ENCODE peak calls at places on chromosomes 11 and 22, in six cellular contexts. G is CD8-positive, alpha-beta T cell; Q is mesendoderm; J is NCI-H1092 treated with DMSO at 0.1 percent for 48 hours; E is substantia nigra; S is H9. Y is an unnamed sample.

GRCh38 chr11:1206391-1207271 is 16.2 kb upstream of the MUC5B start:
- DNase-seq in G (no peak), Q (no peak), J (no peak), E (no peak), S (peak), Y (no peak)

GRCh38 chr11:69931994-69932910 is 113.0 kb upstream of the FGF3 start:
- DNase-seq in G (no peak), Q (no peak), J (no peak), E (no peak), S (no peak), Y (peak)

GRCh38 chr11:20160425-20161229 is at the start of gene DBX1:
- DNase-seq in G (no peak), Q (no peak), J (no peak), E (no peak), S (no peak), Y (peak)

GRCh38 chr22:30435674-30436126 is 10.1 kb downstream of the MTFP1 start:
- DNase-seq in G (peak), Q (no peak), J (no peak), E (no peak), S (no peak), Y (no peak)

GRCh38 chr22:23836281-23836680 is 2.5 kb downstream of the DERL3 start:
- DNase-seq in G (no peak), Q (no peak), J (no peak), E (no peak), S (no peak), Y (no peak)

GRCh38 chr22:43376765-43377485 is 33.8 kb upstream of the SCUBE1 start:
- DNase-seq in G (peak), Q (peak), J (no peak), E (no peak), S (no peak), Y (no peak)

GRCh38 chr11:702731-703461 is 3.1 kb upstream of the EPS8L2 start:
- DNase-seq in G (no peak), Q (no peak), J (no peak), E (peak), S (no peak), Y (no peak)

GRCh38 chr11:123702137-123702536 is 39.3 kb downstream of the ZNF202 start:
- DNase-seq in G (no peak), Q (no peak), J (peak), E (no peak), S (no peak), Y (no peak)

GRCh38 chr11:45771942-45772522 is 32.9 kb upstream of the SLC35C1 start:
- DNase-seq in G (peak), Q (peak), J (peak), E (peak), S (peak), Y (peak)

GRCh38 chr22:41925783-41926460 is 684 bp downstream of the TNFRSF13C start:
- DNase-seq in G (peak), Q (peak), J (no peak), E (no peak), S (peak), Y (peak)

GRCh38 chr22:20243545-20244249 is 24.4 kb downstream of the RTN4R start:
- DNase-seq in G (peak), Q (peak), J (peak), E (peak), S (peak), Y (no peak)

GRCh38 chr11:44766112-44766971 is 39.6 kb downstream of the TSPAN18 start:
- DNase-seq in G (no peak), Q (peak), J (peak), E (no peak), S (peak), Y (no peak)

GRCh38 chr11:35340101-35340500 is 79.3 kb downstream of the SLC1A2 start:
- DNase-seq in G (no peak), Q (no peak), J (no peak), E (no peak), S (no peak), Y (no peak)

GRCh38 chr11:289145-289705 is 299 bp downstream of the PGGHG start:
- DNase-seq in G (peak), Q (no peak), J (no peak), E (no peak), S (no peak), Y (no peak)

GRCh38 chr22:24005201-24005600 is at the start of gene GSTT4:
- DNase-seq in G (no peak), Q (no peak), J (no peak), E (peak), S (no peak), Y (no peak)

GRCh38 chr11:7579226-7579825 is 65.5 kb downstream of the PPFIBP2 start:
- DNase-seq in G (no peak), Q (no peak), J (no peak), E (no peak), S (no peak), Y (no peak)

GRCh38 chr11:12377824-12378593 is 638 bp downstream of the PARVA start:
- DNase-seq in G (no peak), Q (peak), J (peak), E (peak), S (peak), Y (peak)

GRCh38 chr11:45339754-45340519 is 53.8 kb upstream of the SYT13 start:
- DNase-seq in G (peak), Q (peak), J (peak), E (peak), S (peak), Y (peak)

GRCh38 chr11:130675917-130676316 is 227.5 kb downstream of the ADAMTS15 start:
- DNase-seq in G (no peak), Q (no peak), J (no peak), E (no peak), S (no peak), Y (no peak)

GRCh38 chr22:42548597-42549328 is 5.0 kb upstream of the SERHL2 start:
- DNase-seq in G (no peak), Q (peak), J (no peak), E (no peak), S (no peak), Y (no peak)

GRCh38 chr11:93089474-93090102 is 108.2 kb downstream of the SLC36A4 start:
- DNase-seq in G (no peak), Q (peak), J (peak), E (peak), S (peak), Y (peak)

GRCh38 chr11:45354976-45355705 is 69.0 kb upstream of the SYT13 start:
- DNase-seq in G (peak), Q (peak), J (peak), E (peak), S (peak), Y (peak)

GRCh38 chr22:31104869-31105268 is 2.5 kb downstream of the SELENOM start:
- DNase-seq in G (no peak), Q (peak), J (no peak), E (no peak), S (peak), Y (peak)

GRCh38 chr11:16321148-16321547 is 35.2 kb downstream of the SOX6 start:
- DNase-seq in G (no peak), Q (no peak), J (no peak), E (no peak), S (no peak), Y (no peak)

Y was measured in neural progenitor cell.